ENCODE peak calls at places on chromosomes 16 and 17, in ten cellular contexts. One of them, this sample, is unnamed.

GRCh38 chr17:16480995-16481394 is 11.0 kb downstream of the LRRC75A start:
- DNase-seq in endothelial cell: no peak
- DNase-seq in cardiac muscle cell: no peak
- DNase-seq in breast epithelium: no peak
- DNase-seq in RWPE2: no peak
- DNase-seq in left ventricle myocardium inferior: no peak
- DNase-seq in esophagus squamous epithelium: no peak
- DNase-seq in dorsolateral prefrontal cortex: no peak
- DNase-seq in fibroblast of pulmonary artery: no peak
- DNase-seq in body of pancreas: peak; percentile 80
- DNase-seq in this sample: no peak

GRCh38 chr16:13348416-13348815 is 447.0 kb downstream of the SHISA9 start:
- DNase-seq in fibroblast of pulmonary artery: no peak
- DNase-seq in breast epithelium: no peak
- DNase-seq in left ventricle myocardium inferior: no peak
- DNase-seq in dorsolateral prefrontal cortex: no peak
- DNase-seq in RWPE2: no peak
- DNase-seq in body of pancreas: no peak
- DNase-seq in cardiac muscle cell: no peak
- DNase-seq in esophagus squamous epithelium: no peak
- DNase-seq in endothelial cell: no peak
- DNase-seq in this sample: no peak

GRCh38 chr16:11670171-11671131 is 2.2 kb downstream of the SNN start:
- DNase-seq in dorsolateral prefrontal cortex: peak; percentile 81
- DNase-seq in cardiac muscle cell: no peak
- DNase-seq in fibroblast of pulmonary artery: no peak
- DNase-seq in body of pancreas: peak; percentile 74
- DNase-seq in RWPE2: no peak
- DNase-seq in endothelial cell: no peak
- DNase-seq in esophagus squamous epithelium: no peak
- DNase-seq in left ventricle myocardium inferior: no peak
- DNase-seq in breast epithelium: no peak
- DNase-seq in this sample: peak; percentile 70

GRCh38 chr16:24499193-24499814 is 40.1 kb upstream of the RBBP6 start:
- DNase-seq in cardiac muscle cell: peak; percentile 39
- DNase-seq in RWPE2: no peak
- DNase-seq in endothelial cell: peak; percentile 71
- DNase-seq in dorsolateral prefrontal cortex: peak; percentile 67
- DNase-seq in fibroblast of pulmonary artery: peak; percentile 29
- DNase-seq in body of pancreas: peak; percentile 20
- DNase-seq in breast epithelium: no peak
- DNase-seq in esophagus squamous epithelium: no peak
- DNase-seq in left ventricle myocardium inferior: no peak
- DNase-seq in this sample: peak; percentile 34

GRCh38 chr17:38871247-38871991 is 1.6 kb downstream of the LASP1 start:
- DNase-seq in esophagus squamous epithelium: no peak
- DNase-seq in dorsolateral prefrontal cortex: peak; percentile 48
- DNase-seq in fibroblast of pulmonary artery: peak; percentile 71
- DNase-seq in endothelial cell: no peak
- DNase-seq in body of pancreas: peak; percentile 91
- DNase-seq in cardiac muscle cell: peak; percentile 69
- DNase-seq in left ventricle myocardium inferior: peak; percentile 50
- DNase-seq in RWPE2: peak; percentile 86
- DNase-seq in breast epithelium: peak; percentile 59
- DNase-seq in this sample: peak; percentile 66

GRCh38 chr17:58692239-58693055 is at the start of gene RAD51C:
- DNase-seq in dorsolateral prefrontal cortex: peak; percentile 90
- DNase-seq in breast epithelium: peak; percentile 67
- DNase-seq in esophagus squamous epithelium: peak; percentile 36
- DNase-seq in RWPE2: peak; percentile 89
- DNase-seq in body of pancreas: peak; percentile 84
- DNase-seq in fibroblast of pulmonary artery: peak; percentile 86
- DNase-seq in cardiac muscle cell: peak; percentile 93
- DNase-seq in endothelial cell: peak; percentile 55
- DNase-seq in left ventricle myocardium inferior: peak; percentile 86
- DNase-seq in this sample: peak; percentile 88

GRCh38 chr17:27398691-27399090 is 57.6 kb upstream of the KSR1 start:
- DNase-seq in dorsolateral prefrontal cortex: peak; percentile 18
- DNase-seq in cardiac muscle cell: no peak
- DNase-seq in esophagus squamous epithelium: no peak
- DNase-seq in left ventricle myocardium inferior: no peak
- DNase-seq in fibroblast of pulmonary artery: no peak
- DNase-seq in endothelial cell: no peak
- DNase-seq in breast epithelium: no peak
- DNase-seq in RWPE2: no peak
- DNase-seq in body of pancreas: no peak
- DNase-seq in this sample: no peak

GRCh38 chr16:88697831-88698693 is 8.1 kb downstream of the RNF166 start:
- DNase-seq in body of pancreas: no peak
- DNase-seq in endothelial cell: no peak
- DNase-seq in cardiac muscle cell: no peak
- DNase-seq in esophagus squamous epithelium: no peak
- DNase-seq in fibroblast of pulmonary artery: no peak
- DNase-seq in left ventricle myocardium inferior: no peak
- DNase-seq in RWPE2: no peak
- DNase-seq in breast epithelium: no peak
- DNase-seq in dorsolateral prefrontal cortex: no peak
- DNase-seq in this sample: no peak

GRCh38 chr16:84957792-84958191 is 53.5 kb downstream of the ZDHHC7 start:
- DNase-seq in breast epithelium: no peak
- DNase-seq in cardiac muscle cell: no peak
- DNase-seq in fibroblast of pulmonary artery: no peak
- DNase-seq in dorsolateral prefrontal cortex: no peak
- DNase-seq in RWPE2: no peak
- DNase-seq in esophagus squamous epithelium: no peak
- DNase-seq in body of pancreas: no peak
- DNase-seq in endothelial cell: no peak
- DNase-seq in left ventricle myocardium inferior: no peak
- DNase-seq in this sample: no peak

GRCh38 chr16:84959784-84960417 is 51.4 kb downstream of the ZDHHC7 start:
- DNase-seq in RWPE2: no peak
- DNase-seq in fibroblast of pulmonary artery: no peak
- DNase-seq in esophagus squamous epithelium: no peak
- DNase-seq in body of pancreas: no peak
- DNase-seq in cardiac muscle cell: no peak
- DNase-seq in dorsolateral prefrontal cortex: no peak
- DNase-seq in left ventricle myocardium inferior: no peak
- DNase-seq in breast epithelium: no peak
- DNase-seq in endothelial cell: no peak
- DNase-seq in this sample: no peak

GRCh38 chr16:84955427-84955826 is 55.9 kb downstream of the ZDHHC7 start:
- DNase-seq in RWPE2: no peak
- DNase-seq in body of pancreas: peak; percentile 94
- DNase-seq in cardiac muscle cell: no peak
- DNase-seq in dorsolateral prefrontal cortex: no peak
- DNase-seq in esophagus squamous epithelium: no peak
- DNase-seq in breast epithelium: no peak
- DNase-seq in fibroblast of pulmonary artery: no peak
- DNase-seq in left ventricle myocardium inferior: no peak
- DNase-seq in endothelial cell: no peak
- DNase-seq in this sample: no peak

GRCh38 chr16:84959045-84959576 is 52.2 kb downstream of the ZDHHC7 start:
- DNase-seq in cardiac muscle cell: no peak
- DNase-seq in left ventricle myocardium inferior: no peak
- DNase-seq in body of pancreas: no peak
- DNase-seq in dorsolateral prefrontal cortex: no peak
- DNase-seq in endothelial cell: peak; percentile 27
- DNase-seq in breast epithelium: no peak
- DNase-seq in RWPE2: no peak
- DNase-seq in esophagus squamous epithelium: no peak
- DNase-seq in fibroblast of pulmonary artery: no peak
- DNase-seq in this sample: no peak

DNA sequence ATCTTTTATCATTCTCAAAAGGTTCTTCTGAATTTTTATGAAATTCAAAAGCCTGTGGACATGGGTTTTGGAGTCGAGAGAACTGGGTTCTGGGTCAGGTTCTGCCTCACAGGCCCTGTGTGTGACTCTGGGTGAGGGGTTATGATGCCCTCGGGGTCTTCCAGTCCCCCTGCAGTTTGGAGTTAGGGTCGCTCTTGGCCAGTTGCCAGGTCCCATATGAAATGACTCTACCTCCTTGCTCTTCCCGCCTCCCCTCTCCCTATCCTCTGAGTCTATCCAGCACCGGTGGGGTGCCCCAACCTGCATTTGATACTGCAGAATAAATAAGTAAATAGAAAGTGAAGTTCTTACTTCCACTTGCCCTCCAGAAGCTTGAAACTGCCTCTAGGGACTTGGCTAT is 54.1 kb downstream of the ZDHHC7 start:
- DNase-seq in left ventricle myocardium inferior: no peak
- DNase-seq in fibroblast of pulmonary artery: no peak
- DNase-seq in breast epithelium: no peak
- DNase-seq in RWPE2: no peak
- DNase-seq in esophagus squamous epithelium: no peak
- DNase-seq in body of pancreas: no peak
- DNase-seq in endothelial cell: no peak
- DNase-seq in dorsolateral prefrontal cortex: no peak
- DNase-seq in cardiac muscle cell: no peak
- DNase-seq in this sample: no peak
- TF ChIP-seq CTCF in left ventricle myocardium inferior: no peak
- TF ChIP-seq CTCF in fibroblast of pulmonary artery: no peak
- TF ChIP-seq CTCF in breast epithelium: no peak
- TF ChIP-seq CTCF in RWPE2: no peak
- TF ChIP-seq CTCF in esophagus squamous epithelium: no peak
- TF ChIP-seq CTCF in body of pancreas: no peak
- TF ChIP-seq CTCF in endothelial cell: no peak
- TF ChIP-seq CTCF in dorsolateral prefrontal cortex: no peak
- TF ChIP-seq CTCF in cardiac muscle cell: no peak
- TF ChIP-seq CTCF in this sample: no peak

GRCh38 chr17:45317113-45317820 is 447 bp upstream of the MAP3K14 start:
- DNase-seq in cardiac muscle cell: peak; percentile 100
- DNase-seq in left ventricle myocardium inferior: peak; percentile 100
- DNase-seq in dorsolateral prefrontal cortex: peak; percentile 100
- DNase-seq in RWPE2: peak; percentile 100
- DNase-seq in breast epithelium: peak; percentile 99
- DNase-seq in endothelial cell: peak; percentile 99
- DNase-seq in fibroblast of pulmonary artery: peak; percentile 100
- DNase-seq in esophagus squamous epithelium: peak; percentile 99
- DNase-seq in body of pancreas: peak; percentile 100
- DNase-seq in this sample: peak; percentile 99
- TF ChIP-seq CTCF in cardiac muscle cell: no peak
- TF ChIP-seq CTCF in left ventricle myocardium inferior: no peak
- TF ChIP-seq CTCF in dorsolateral prefrontal cortex: peak; percentile 27
- TF ChIP-seq CTCF in RWPE2: no peak
- TF ChIP-seq CTCF in breast epithelium: peak; percentile 9
- TF ChIP-seq CTCF in endothelial cell: no peak
- TF ChIP-seq CTCF in fibroblast of pulmonary artery: no peak
- TF ChIP-seq CTCF in esophagus squamous epithelium: peak; percentile 18
- TF ChIP-seq CTCF in body of pancreas: no peak
- TF ChIP-seq CTCF in this sample: no peak

GRCh38 chr17:80649200-80649644 is 104.6 kb downstream of the RPTOR start:
- DNase-seq in left ventricle myocardium inferior: no peak
- DNase-seq in esophagus squamous epithelium: no peak
- DNase-seq in fibroblast of pulmonary artery: no peak
- DNase-seq in dorsolateral prefrontal cortex: no peak
- DNase-seq in endothelial cell: no peak
- DNase-seq in cardiac muscle cell: no peak
- DNase-seq in breast epithelium: no peak
- DNase-seq in body of pancreas: no peak
- DNase-seq in RWPE2: no peak
- DNase-seq in this sample: no peak

GRCh38 chr17:80652751-80653330 is 108.2 kb downstream of the RPTOR start:
- DNase-seq in endothelial cell: no peak
- DNase-seq in body of pancreas: no peak
- DNase-seq in left ventricle myocardium inferior: no peak
- DNase-seq in dorsolateral prefrontal cortex: no peak
- DNase-seq in fibroblast of pulmonary artery: no peak
- DNase-seq in breast epithelium: no peak
- DNase-seq in cardiac muscle cell: no peak
- DNase-seq in RWPE2: no peak
- DNase-seq in esophagus squamous epithelium: no peak
- DNase-seq in this sample: no peak

GRCh38 chr17:80650751-80651173 is 106.1 kb downstream of the RPTOR start:
- DNase-seq in fibroblast of pulmonary artery: no peak
- DNase-seq in dorsolateral prefrontal cortex: no peak
- DNase-seq in cardiac muscle cell: no peak
- DNase-seq in left ventricle myocardium inferior: no peak
- DNase-seq in breast epithelium: no peak
- DNase-seq in endothelial cell: no peak
- DNase-seq in body of pancreas: no peak
- DNase-seq in RWPE2: no peak
- DNase-seq in esophagus squamous epithelium: no peak
- DNase-seq in this sample: no peak

GRCh38 chr17:80649672-80650338 is 105.2 kb downstream of the RPTOR start:
- DNase-seq in esophagus squamous epithelium: no peak
- DNase-seq in fibroblast of pulmonary artery: peak; percentile 96
- DNase-seq in breast epithelium: no peak
- DNase-seq in RWPE2: peak; percentile 74
- DNase-seq in cardiac muscle cell: peak; percentile 95
- DNase-seq in dorsolateral prefrontal cortex: no peak
- DNase-seq in left ventricle myocardium inferior: peak; percentile 57
- DNase-seq in body of pancreas: peak; percentile 42
- DNase-seq in endothelial cell: peak; percentile 69
- DNase-seq in this sample: peak; percentile 40

DNA sequence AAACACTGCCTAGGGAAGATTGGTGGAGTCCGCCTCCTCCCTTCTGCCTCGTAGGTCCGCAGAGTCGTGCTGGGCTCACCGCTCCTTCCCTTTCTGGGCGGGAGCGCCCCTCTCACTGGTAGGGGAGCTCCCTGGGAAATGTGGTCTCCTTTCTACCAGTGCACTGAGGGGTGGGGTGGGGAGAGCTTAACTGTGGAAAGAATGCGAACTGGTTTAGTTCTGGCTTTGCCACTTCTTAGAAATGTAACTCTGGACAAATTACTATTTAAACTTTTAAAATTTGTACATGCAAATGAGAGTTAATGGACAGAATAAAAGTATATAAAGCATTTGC is 105.7 kb downstream of the RPTOR start:
- DNase-seq in dorsolateral prefrontal cortex: no peak
- DNase-seq in esophagus squamous epithelium: no peak
- DNase-seq in body of pancreas: no peak
- DNase-seq in fibroblast of pulmonary artery: no peak
- DNase-seq in left ventricle myocardium inferior: no peak
- DNase-seq in cardiac muscle cell: no peak
- DNase-seq in endothelial cell: no peak
- DNase-seq in RWPE2: no peak
- DNase-seq in breast epithelium: no peak
- DNase-seq in this sample: no peak
- TF ChIP-seq CTCF in dorsolateral prefrontal cortex: no peak
- TF ChIP-seq CTCF in esophagus squamous epithelium: no peak
- TF ChIP-seq CTCF in body of pancreas: no peak
- TF ChIP-seq CTCF in fibroblast of pulmonary artery: no peak
- TF ChIP-seq CTCF in left ventricle myocardium inferior: no peak
- TF ChIP-seq CTCF in cardiac muscle cell: no peak
- TF ChIP-seq CTCF in endothelial cell: no peak
- TF ChIP-seq CTCF in RWPE2: no peak
- TF ChIP-seq CTCF in breast epithelium: no peak
- TF ChIP-seq CTCF in this sample: no peak

GRCh38 chr17:41915020-41915419 is 3.7 kb downstream of the ACLY start:
- DNase-seq in dorsolateral prefrontal cortex: no peak
- DNase-seq in esophagus squamous epithelium: no peak
- DNase-seq in breast epithelium: no peak
- DNase-seq in fibroblast of pulmonary artery: no peak
- DNase-seq in left ventricle myocardium inferior: no peak
- DNase-seq in endothelial cell: no peak
- DNase-seq in body of pancreas: no peak
- DNase-seq in cardiac muscle cell: no peak
- DNase-seq in RWPE2: no peak
- DNase-seq in this sample: no peak

GRCh38 chr17:41912925-41913324 is 5.8 kb downstream of the ACLY start:
- DNase-seq in dorsolateral prefrontal cortex: no peak
- DNase-seq in cardiac muscle cell: no peak
- DNase-seq in esophagus squamous epithelium: no peak
- DNase-seq in body of pancreas: no peak
- DNase-seq in breast epithelium: no peak
- DNase-seq in endothelial cell: no peak
- DNase-seq in RWPE2: no peak
- DNase-seq in fibroblast of pulmonary artery: no peak
- DNase-seq in left ventricle myocardium inferior: no peak
- DNase-seq in this sample: no peak

GRCh38 chr17:41915566-41915965 is 3.2 kb downstream of the ACLY start:
- DNase-seq in esophagus squamous epithelium: no peak
- DNase-seq in fibroblast of pulmonary artery: no peak
- DNase-seq in endothelial cell: no peak
- DNase-seq in dorsolateral prefrontal cortex: no peak
- DNase-seq in left ventricle myocardium inferior: no peak
- DNase-seq in RWPE2: no peak
- DNase-seq in body of pancreas: no peak
- DNase-seq in breast epithelium: no peak
- DNase-seq in cardiac muscle cell: no peak
- DNase-seq in this sample: no peak

GRCh38 chr17:41914358-41914766 is 4.4 kb downstream of the ACLY start:
- DNase-seq in RWPE2: no peak
- DNase-seq in endothelial cell: no peak
- DNase-seq in left ventricle myocardium inferior: no peak
- DNase-seq in breast epithelium: no peak
- DNase-seq in fibroblast of pulmonary artery: no peak
- DNase-seq in cardiac muscle cell: peak; percentile 54
- DNase-seq in esophagus squamous epithelium: no peak
- DNase-seq in dorsolateral prefrontal cortex: no peak
- DNase-seq in body of pancreas: no peak
- DNase-seq in this sample: no peak

DNA sequence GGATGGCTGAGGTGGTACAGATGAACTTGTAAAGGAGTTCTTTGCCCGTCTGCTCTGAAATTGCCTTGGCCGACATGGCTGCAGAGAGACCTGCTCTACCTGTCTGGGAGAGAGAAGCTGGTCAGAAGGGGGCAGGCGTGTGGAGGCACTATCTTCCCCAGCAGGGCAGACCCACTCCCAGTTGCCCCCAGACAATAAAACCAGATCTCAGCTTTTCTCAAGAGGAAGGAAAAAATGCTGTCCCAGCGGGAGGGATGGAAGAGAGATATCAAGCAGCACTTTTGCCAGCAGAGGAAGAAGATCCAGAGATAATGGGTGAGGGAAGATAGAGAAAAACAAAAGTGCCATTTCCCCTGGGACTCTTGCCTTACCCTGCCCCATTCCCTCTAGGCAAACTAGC is 5.0 kb downstream of the ACLY start:
- DNase-seq in endothelial cell: no peak
- DNase-seq in RWPE2: no peak
- DNase-seq in breast epithelium: no peak
- DNase-seq in left ventricle myocardium inferior: no peak
- DNase-seq in dorsolateral prefrontal cortex: no peak
- DNase-seq in fibroblast of pulmonary artery: no peak
- DNase-seq in esophagus squamous epithelium: no peak
- DNase-seq in body of pancreas: no peak
- DNase-seq in cardiac muscle cell: no peak
- DNase-seq in this sample: no peak
- TF ChIP-seq CTCF in endothelial cell: no peak
- TF ChIP-seq CTCF in RWPE2: no peak
- TF ChIP-seq CTCF in breast epithelium: no peak
- TF ChIP-seq CTCF in left ventricle myocardium inferior: no peak
- TF ChIP-seq CTCF in dorsolateral prefrontal cortex: no peak
- TF ChIP-seq CTCF in fibroblast of pulmonary artery: no peak
- TF ChIP-seq CTCF in esophagus squamous epithelium: no peak
- TF ChIP-seq CTCF in body of pancreas: no peak
- TF ChIP-seq CTCF in cardiac muscle cell: no peak
- TF ChIP-seq CTCF in this sample: no peak

This sample was measured in GM13977.